ENCODE peak calls at places on chromosomes 13 and 19, in seven cellular contexts. U is SK-N-SH, V is NT2/D1, C is GM12878, D is HepG2, N is K562, J is H1. M is an unnamed sample.

GRCh38 chr19:858868-859843 is at the start of gene CFD:
- DNase-seq in U (peak; percentile 51), V (no peak), C (no peak), D (no peak), N (no peak), J (no peak), M (no peak)

GRCh38 chr13:36685912-36686311 is 12.1 kb downstream of the SERTM1 start:
- DNase-seq in U (no peak), V (no peak), C (no peak), D (no peak), N (no peak), J (no peak), M (no peak)

GRCh38 chr13:31208554-31209122 is 8.9 kb downstream of the B3GLCT start:
- DNase-seq in U (no peak), V (no peak), C (no peak), D (no peak), N (no peak), J (no peak), M (no peak)

GRCh38 chr19:12513531-12514061 is 29.0 kb upstream of the ZNF709 start:
- DNase-seq in U (peak; percentile 55), V (peak; percentile 47), C (no peak), D (no peak), N (no peak), J (no peak), M (no peak)

GRCh38 chr19:6767357-6768235 is at the start of gene SH2D3A:
- DNase-seq in U (peak; percentile 60), V (peak; percentile 86), C (peak; percentile 92), D (peak; percentile 65), N (peak; percentile 96), J (peak; percentile 98), M (peak; percentile 96)

GRCh38 chr19:7894612-7895309 is 6.5 kb downstream of the LRRC8E start:
- DNase-seq in U (no peak), V (no peak), C (no peak), D (no peak), N (no peak), J (no peak), M (no peak)

GRCh38 chr19:35773020-35773809 is 2.1 kb upstream of the ARHGAP33 start:
- DNase-seq in U (no peak), V (no peak), C (no peak), D (no peak), N (no peak), J (no peak), M (no peak)

GRCh38 chr19:18736415-18737336 is 53.2 kb downstream of the CRTC1 start:
- DNase-seq in U (peak; percentile 81), V (no peak), C (no peak), D (no peak), N (no peak), J (no peak), M (no peak)

GRCh38 chr19:56543776-56544175 is 5.0 kb downstream of the ZFP28 start:
- DNase-seq in U (no peak), V (no peak), C (no peak), D (no peak), N (no peak), J (no peak), M (no peak)

GRCh38 chr13:27953671-27954405 is 15.3 kb downstream of the CDX2 start:
- DNase-seq in U (peak; percentile 90), V (no peak), C (no peak), D (peak; percentile 19), N (peak; percentile 58), J (peak; percentile 95), M (peak; percentile 54)

GRCh38 chr19:43643326-43643725 is 3.7 kb upstream of the CADM4 start:
- DNase-seq in U (no peak), V (no peak), C (no peak), D (no peak), N (no peak), J (no peak), M (no peak)

GRCh38 chr13:43865892-43866291 is 13.6 kb downstream of the CCDC122 start:
- DNase-seq in U (no peak), V (no peak), C (no peak), D (no peak), N (no peak), J (no peak), M (peak; percentile 43)

GRCh38 chr19:17762505-17763229 is 11.4 kb downstream of the FCHO1 start:
- DNase-seq in U (peak; percentile 87), V (no peak), C (no peak), D (peak; percentile 59), N (peak; percentile 87), J (peak; percentile 92), M (no peak)

GRCh38 chr13:44652223-44652622 is 76.1 kb upstream of the TSC22D1 start:
- DNase-seq in U (no peak), V (no peak), C (no peak), D (no peak), N (no peak), J (no peak), M (no peak)

GRCh38 chr19:57280913-57281425 is 684 bp downstream of the ZNF460 start:
- DNase-seq in U (peak; percentile 14), V (no peak), C (no peak), D (no peak), N (no peak), J (no peak), M (no peak)

GRCh38 chr13:74305876-74306275 is 171.7 kb upstream of the KLF12 start:
- DNase-seq in U (no peak), V (no peak), C (no peak), D (no peak), N (no peak), J (no peak), M (no peak)

GRCh38 chr19:4064551-4065260 is 2.0 kb downstream of the ZBTB7A start:
- DNase-seq in U (peak; percentile 86), V (no peak), C (no peak), D (no peak), N (peak; percentile 72), J (no peak), M (no peak)

GRCh38 chr13:90591927-90592268 is 755.6 kb upstream of the MIR17HG start:
- DNase-seq in U (no peak), V (peak; percentile 3), C (no peak), D (peak; percentile 3), N (no peak), J (no peak), M (no peak)

GRCh38 chr19:31347356-31347755 is 1.9 kb downstream of the TSHZ3 start:
- DNase-seq in U (no peak), V (no peak), C (no peak), D (no peak), N (no peak), J (no peak), M (no peak)

GRCh38 chr19:5711025-5711424 is 8.9 kb downstream of the LONP1 start:
- DNase-seq in U (no peak), V (no peak), C (no peak), D (no peak), N (peak; percentile 6), J (no peak), M (no peak)

GRCh38 chr13:71242191-71242590 is 624.8 kb downstream of the DACH1 start:
- DNase-seq in U (no peak), V (no peak), C (no peak), D (no peak), N (no peak), J (no peak), M (no peak)

GRCh38 chr13:105616313-105617075 is 919.0 kb downstream of the EFNB2 start:
- DNase-seq in U (no peak), V (no peak), C (no peak), D (no peak), N (no peak), J (no peak), M (no peak)

GRCh38 chr19:53076984-53077383 is 26.2 kb downstream of the ZNF160 start:
- DNase-seq in U (peak; percentile 72), V (peak; percentile 85), C (no peak), D (peak; percentile 14), N (peak; percentile 20), J (peak; percentile 89), M (no peak)

GRCh38 chr13:76754414-76754813 is 131.8 kb downstream of the KCTD12 start:
- DNase-seq in U (no peak), V (no peak), C (no peak), D (no peak), N (no peak), J (no peak), M (no peak)

GRCh38 chr19:9871626-9872338 is 36.7 kb downstream of the PIN1 start:
- DNase-seq in U (no peak), V (no peak), C (no peak), D (peak; percentile 79), N (no peak), J (no peak), M (no peak)

GRCh38 chr19:33473644-33474305 is 47.8 kb downstream of the PEPD start:
- DNase-seq in U (no peak), V (no peak), C (no peak), D (no peak), N (no peak), J (no peak), M (no peak)

GRCh38 chr19:41222240-41222639 is 3.2 kb downstream of the AXL start:
- DNase-seq in U (no peak), V (no peak), C (no peak), D (no peak), N (no peak), J (no peak), M (no peak)
- TF ChIP-seq YY1 in U (no peak), V (no peak), C (no peak), D (no peak), N (no peak), J (no peak), M (no peak)

GRCh38 chr13:99662678-99663077 is 161.4 kb downstream of the TM9SF2 start:
- DNase-seq in U (no peak), V (no peak), C (no peak), D (peak; percentile 28), N (no peak), J (no peak), M (no peak)

GRCh38 chr13:99665716-99666115 is 164.4 kb downstream of the TM9SF2 start:
- DNase-seq in U (no peak), V (no peak), C (no peak), D (no peak), N (no peak), J (no peak), M (no peak)

GRCh38 chr13:99661791-99662190 is 160.5 kb downstream of the TM9SF2 start:
- DNase-seq in U (no peak), V (peak; percentile 91), C (no peak), D (no peak), N (no peak), J (peak; percentile 67), M (no peak)

GRCh38 chr13:99663185-99663825 is 162.0 kb downstream of the TM9SF2 start:
- DNase-seq in U (no peak), V (no peak), C (no peak), D (no peak), N (no peak), J (peak; percentile 37), M (no peak)

GRCh38 chr13:99663908-99664307 is 162.6 kb downstream of the TM9SF2 start:
- DNase-seq in U (no peak), V (no peak), C (no peak), D (no peak), N (no peak), J (no peak), M (no peak)
- H3K4me1 ChIP-seq in U (peaks cover 6% of the 10 kb centered on the region), V (peaks cover 8% of the 10 kb centered on the region), C (no peaks in the 10 kb centered on the region), D (peaks cover 27% of the 10 kb centered on the region), N (no peaks in the 10 kb centered on the region), J (peaks cover 7% of the 10 kb centered on the region), M (no peaks in the 10 kb centered on the region)

GRCh38 chr13:20960663-20961309 is 58.2 kb upstream of the XPO4 start:
- DNase-seq in U (no peak), V (no peak), C (no peak), D (peak; percentile 78), N (no peak), J (no peak), M (no peak)
- TF ChIP-seq YY1 in U (no peak), V (no peak), C (no peak), D (no peak), N (no peak), J (no peak), M (no peak)

GRCh38 chr13:46679369-46680180 is 117.4 kb downstream of the ESD start:
- DNase-seq in U (peak; percentile 64), V (no peak), C (peak; percentile 53), D (peak; percentile 9), N (no peak), J (no peak), M (no peak)
- H3K4me1 ChIP-seq in U (peaks cover 43% of the 10 kb centered on the region), V (no peaks in the 10 kb centered on the region), C (peaks cover 37% of the 10 kb centered on the region), D (peaks cover 83% of the 10 kb centered on the region), N (no peaks in the 10 kb centered on the region), J (no peaks in the 10 kb centered on the region), M (no peaks in the 10 kb centered on the region)

M was measured in HCT116.